ENCODE peak calls at places on chromosomes 1 and 21, in five cellular contexts. I, O, E, F and V are unnamed samples. For H3K4me1, the result is how much of the 10 kb centered on the place peaks cover.

GRCh38 chr1:51906306-51907078 is 28.0 kb upstream of the NRDC start:
- DNase-seq in O (peak), I (peak), F (no peak), E (no peak), V (no peak)

GRCh38 chr21:17527240-17527639 is 14.4 kb downstream of the CXADR start:
- DNase-seq in E (no peak), I (peak), F (peak), O (peak), V (no peak)

GRCh38 chr1:110928904-110929303 is 34.8 kb downstream of the LRIF1 start:
- DNase-seq in E (no peak), I (no peak), O (no peak), F (no peak), V (no peak)

GRCh38 chr1:246008256-246008901 is 498.7 kb downstream of the SMYD3 start:
- DNase-seq in O (no peak), I (no peak), E (peak), F (peak), V (no peak)

GRCh38 chr1:10387611-10388386 is 11.1 kb upstream of the PGD start:
- DNase-seq in O (no peak), E (no peak), I (peak), F (peak), V (no peak)

GRCh38 chr1:75125161-75125681 is 9.0 kb upstream of the LHX8 start:
- DNase-seq in O (no peak), I (no peak), F (no peak), E (no peak), V (no peak)

GRCh38 chr1:55309053-55309452 is 93.9 kb upstream of the USP24 start:
- DNase-seq in O (no peak), F (no peak), E (no peak), I (peak), V (no peak)

GRCh38 chr1:1777510-1777909 is 760 bp downstream of the NADK start:
- DNase-seq in F (peak), E (no peak), O (peak), I (no peak), V (peak)

GRCh38 chr1:21605964-21606705 is 63.0 kb downstream of the RAP1GAP start:
- DNase-seq in I (no peak), O (no peak), E (no peak), F (no peak), V (no peak)

GRCh38 chr1:214471458-214471857 is 79.9 kb downstream of the PTPN14 start:
- DNase-seq in E (no peak), F (no peak), I (no peak), O (no peak), V (no peak)
- H3K4me1 ChIP-seq in E (under half), F (under half), I (under half), O (under half), V (half or more)

GRCh38 chr1:222539951-222540597 is 7.8 kb downstream of the HHIPL2 start:
- DNase-seq in I (peak), E (no peak), O (no peak), F (no peak), V (no peak)
- H3K4me1 ChIP-seq in I (under half), E (under half), O (under half), F (under half), V (under half)

DNA sequence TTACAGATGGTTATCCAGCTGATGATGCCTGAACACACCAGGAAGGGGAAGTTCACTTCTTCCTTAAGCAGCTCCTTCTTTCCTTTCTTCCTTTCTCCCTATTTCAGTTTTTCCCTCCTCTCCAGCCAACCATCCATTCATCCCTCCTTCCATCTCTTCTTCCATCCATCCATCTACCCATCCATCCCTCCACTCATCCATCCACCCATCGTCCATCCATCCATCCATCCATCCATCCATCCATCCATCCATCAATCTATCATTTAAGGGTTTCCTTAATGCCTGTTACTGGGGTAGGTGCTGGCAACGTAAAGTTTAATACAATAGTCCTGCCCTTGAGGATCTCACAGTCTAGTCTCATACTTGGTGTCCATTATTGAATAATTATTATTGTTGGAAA is 36.8 kb downstream of the C1orf21 start:
- DNase-seq in I (no peak), O (no peak), F (no peak), E (no peak), V (no peak)
- H3K4me1 ChIP-seq in I (under half), O (under half), F (under half), E (under half), V (under half)

GRCh38 chr1:8424539-8425116 is 106.7 kb downstream of the SLC45A1 start:
- DNase-seq in I (no peak), O (no peak), F (peak), E (peak), V (peak)
- H3K4me1 ChIP-seq in I (under half), O (under half), F (under half), E (under half), V (under half)

DNA sequence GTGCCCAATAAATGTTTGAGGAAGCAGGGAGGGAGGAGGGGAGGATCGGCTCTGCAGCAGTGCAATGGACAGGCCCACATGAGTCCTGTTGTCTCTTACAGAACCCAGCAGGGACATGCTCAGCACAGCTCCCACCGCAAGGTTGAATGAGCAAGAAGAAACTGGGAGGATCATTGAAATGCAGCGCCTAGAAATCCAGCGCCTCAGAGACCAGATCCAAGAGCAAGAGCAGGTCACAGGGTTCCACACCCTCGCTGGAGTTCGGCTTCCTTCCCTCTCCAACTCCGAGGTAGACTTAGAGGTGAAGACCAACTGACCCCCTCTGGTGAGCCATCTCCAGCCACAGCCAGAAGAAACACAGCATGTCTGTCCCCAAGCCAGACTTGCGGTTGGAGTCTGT is 15.9 kb upstream of the TMEM125 start:
- DNase-seq in I (no peak), F (no peak), O (no peak), E (no peak), V (no peak)
- H3K4me1 ChIP-seq in I (under half), F (under half), O (under half), E (under half), V (under half)

DNA sequence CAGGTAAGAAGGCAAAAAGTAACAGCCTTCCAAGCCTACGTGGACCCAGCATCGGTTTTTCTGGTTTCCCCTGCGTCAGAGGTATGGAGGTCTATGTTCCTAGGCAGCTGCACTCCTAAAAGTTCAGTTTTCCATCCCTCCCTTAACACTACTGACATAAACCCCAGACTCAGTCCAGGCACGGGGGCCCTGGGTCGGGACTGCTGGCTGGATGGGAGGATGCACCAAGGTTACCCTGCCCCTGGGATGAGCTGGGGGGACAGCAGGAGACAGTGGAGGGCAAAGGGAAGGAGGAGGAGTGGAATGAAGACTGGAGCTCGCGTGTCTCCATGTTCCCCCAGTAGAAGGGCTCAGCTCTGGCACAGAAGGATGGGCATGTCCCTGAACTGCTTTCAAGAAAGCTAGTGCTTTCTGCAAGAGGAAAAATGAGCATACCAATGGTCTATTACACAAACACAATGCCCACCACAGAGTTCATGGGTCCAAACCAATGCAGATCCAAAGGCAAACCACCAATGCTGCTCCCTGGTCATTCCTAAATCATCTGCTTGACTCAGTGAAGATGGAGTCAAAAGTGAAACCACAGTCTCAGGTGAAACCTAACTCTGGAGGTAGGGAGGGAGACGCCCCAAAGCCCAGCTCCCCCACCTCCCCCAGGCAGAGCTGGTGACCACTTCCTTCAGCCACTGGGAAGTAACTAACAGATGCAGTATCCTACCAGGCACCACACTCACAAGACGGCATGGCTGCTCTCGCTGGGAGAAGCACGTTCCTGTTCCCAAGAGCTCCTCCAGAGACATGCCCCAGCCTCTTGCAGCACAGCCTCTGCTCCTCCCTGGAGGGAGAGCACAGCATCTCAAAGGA is 54.9 kb downstream of the CD46 start:
- DNase-seq in E (no peak), I (peak), O (no peak), F (no peak), V (no peak)
- H3K4me1 ChIP-seq in E (under half), I (under half), O (under half), F (under half), V (under half)

GRCh38 chr1:18814340-18815202 is 44.9 kb downstream of the TAS1R2 start:
- DNase-seq in E (no peak), F (no peak), I (no peak), O (no peak), V (no peak)

GRCh38 chr1:18811733-18812132 is 47.7 kb downstream of the TAS1R2 start:
- DNase-seq in I (no peak), E (no peak), F (no peak), O (no peak), V (no peak)

GRCh38 chr1:18809953-18810899 is 49.2 kb downstream of the TAS1R2 start:
- DNase-seq in I (no peak), E (no peak), O (no peak), F (no peak), V (no peak)

GRCh38 chr1:18815203-18815531 is 44.3 kb downstream of the TAS1R2 start:
- DNase-seq in E (no peak), O (no peak), I (no peak), F (no peak), V (no peak)

GRCh38 chr1:18812540-18812939 is 46.9 kb downstream of the TAS1R2 start:
- DNase-seq in F (no peak), O (no peak), I (no peak), E (no peak), V (no peak)
- H3K4me1 ChIP-seq in F (under half), O (under half), I (under half), E (under half), V (under half)

GRCh38 chr1:153956997-153957715 is 1.3 kb downstream of the CRTC2 start:
- DNase-seq in O (no peak), E (no peak), F (no peak), I (no peak), V (no peak)
- H3K4me1 ChIP-seq in O (under half), E (under half), F (under half), I (under half), V (under half)